ENCODE peak calls at places on chromosomes 2 and 18, in ten cellular contexts. G is mucosa of descending colon; A is effector memory CD8-positive, alpha-beta T cell; O is kidney tubule cell; Z is CD8-positive, alpha-beta T cell; K is stimulated activated CD4-positive, alpha-beta T cell treated with anti-CD3 and anti-CD28 coated beads, Interleukin-2, amount 100 ng/mL, for 4 hours; L is GDM1; J is endothelial cell of umbilical vein; S is HFFc6; I is dorsolateral prefrontal cortex. Q is an unnamed sample.

GRCh38 chr2:63048367-63049171 is 2.1 kb upstream of the OTX1 start:
- DNase-seq in O (no peak), G (peak), S (no peak), Z (no peak), J (peak), I (no peak), K (no peak), L (no peak), A (no peak), Q (peak)

GRCh38 chr2:211247751-211248150 is 691.4 kb downstream of the CPS1 start:
- DNase-seq in K (no peak), J (no peak), O (no peak), G (no peak), I (no peak), S (no peak), A (no peak), L (no peak), Z (no peak), Q (no peak)

GRCh38 chr2:109110185-109110584 is 18.8 kb upstream of the SH3RF3 start:
- DNase-seq in J (no peak), A (no peak), K (no peak), L (no peak), I (no peak), Z (no peak), S (no peak), G (no peak), O (no peak), Q (no peak)

GRCh38 chr2:26925100-26925791 is 45.2 kb upstream of the MAPRE3 start:
- DNase-seq in I (no peak), Z (no peak), A (no peak), J (no peak), L (no peak), O (no peak), G (no peak), S (no peak), K (no peak), Q (no peak)

GRCh38 chr2:224775638-224776037 is 59.5 kb upstream of the CCDC195 start:
- DNase-seq in O (no peak), I (no peak), K (no peak), A (no peak), L (no peak), G (peak), Z (no peak), J (no peak), S (no peak), Q (no peak)

GRCh38 chr2:191171291-191171690 is 20.5 kb upstream of the STAT4 start:
- DNase-seq in O (no peak), G (no peak), L (no peak), I (no peak), S (peak), J (no peak), A (no peak), K (no peak), Z (no peak), Q (no peak)

GRCh38 chr2:162072181-162072702 is 1.8 kb downstream of the DPP4 start:
- DNase-seq in S (peak), K (no peak), G (no peak), O (peak), Z (no peak), I (no peak), J (peak), A (no peak), L (no peak), Q (peak)

GRCh38 chr2:98839292-98839691 is 96.7 kb downstream of the CRACDL start:
- DNase-seq in Z (no peak), I (no peak), G (no peak), K (no peak), J (no peak), O (peak), S (peak), L (no peak), A (no peak), Q (peak)

GRCh38 chr18:65365245-65365955 is 385.4 kb upstream of the CDH7 start:
- DNase-seq in Z (no peak), I (no peak), A (no peak), J (no peak), O (no peak), G (no peak), L (peak), K (no peak), S (no peak), Q (no peak)

GRCh38 chr2:174748948-174749347 is 15.3 kb downstream of the CHRNA1 start:
- DNase-seq in O (peak), J (peak), L (peak), I (peak), G (peak), S (peak), K (peak), Z (peak), A (peak), Q (peak)

GRCh38 chr2:28453396-28453795 is 42.5 kb upstream of the PLB1 start:
- DNase-seq in A (no peak), S (no peak), L (no peak), K (no peak), G (no peak), I (no peak), J (no peak), O (no peak), Z (no peak), Q (no peak)

Q was measured in bronchial epithelial cell.